ENCODE peak calls at places on chromosomes 2 and 18, in four cellular contexts. Q, M, A and X are unnamed samples.

GRCh38 chr2:109447811-109448210 is 166.0 kb downstream of the SEPTIN10 start:
- DNase-seq in Q (no peak), M (no peak), A (no peak), X (no peak)

GRCh38 chr2:238424313-238424700 is 2.4 kb upstream of the ASB1 start:
- DNase-seq in Q (no peak), M (no peak), A (no peak), X (no peak)

GRCh38 chr2:24313744-24314632 is 46.3 kb downstream of the ITSN2 start:
- DNase-seq in Q (no peak), M (no peak), A (no peak), X (no peak)

GRCh38 chr2:140502951-140503630 is 1627.7 kb downstream of the LRP1B start:
- DNase-seq in Q (no peak), M (peak), A (no peak), X (no peak)

GRCh38 chr2:134139615-134140014 is 114.3 kb upstream of the MGAT5 start:
- DNase-seq in Q (no peak), M (no peak), A (no peak), X (no peak)

GRCh38 chr2:143482316-143482715 is 353.1 kb downstream of the ARHGAP15 start:
- DNase-seq in Q (no peak), M (no peak), A (no peak), X (no peak)

GRCh38 chr18:61554946-61555361 is 221.7 kb downstream of the CDH20 start:
- DNase-seq in Q (no peak), M (no peak), A (no peak), X (no peak)

GRCh38 chr2:28753043-28753683 is 1.5 kb downstream of the PPP1CB start:
- DNase-seq in Q (peak), M (peak), A (no peak), X (peak)

GRCh38 chr18:80022613-80023012 is 11.6 kb upstream of the RBFA start:
- DNase-seq in Q (peak), M (no peak), A (peak), X (no peak)

GRCh38 chr18:3663870-3664512 is 214.0 kb downstream of the TGIF1 start:
- DNase-seq in Q (no peak), M (no peak), A (no peak), X (no peak)

GRCh38 chr2:70160545-70160944 is 30.3 kb downstream of the C2orf42 start:
- DNase-seq in Q (no peak), M (no peak), A (no peak), X (no peak)

GRCh38 chr2:55992465-55992864 is 68.9 kb upstream of the EFEMP1 start:
- DNase-seq in Q (no peak), M (peak), A (no peak), X (no peak)

GRCh38 chr2:160028431-160029269 is 33.8 kb downstream of the PLA2R1 start:
- DNase-seq in Q (no peak), M (no peak), A (no peak), X (no peak)

GRCh38 chr2:85838181-85838580 is 50.6 kb downstream of the ST3GAL5 start:
- DNase-seq in Q (no peak), M (no peak), A (no peak), X (no peak)

GRCh38 chr2:225074919-225075681 is 32.8 kb upstream of the DOCK10 start:
- DNase-seq in Q (no peak), M (no peak), A (no peak), X (no peak)

GRCh38 chr18:49656098-49656591 is 94.3 kb downstream of the LIPG start:
- DNase-seq in Q (no peak), M (no peak), A (no peak), X (no peak)

GRCh38 chr2:149490296-149490695 is 97.3 kb downstream of the MMADHC start:
- DNase-seq in Q (no peak), M (no peak), A (no peak), X (no peak)

GRCh38 chr2:23944527-23944926 is 4.3 kb downstream of the UBXN2A start:
- DNase-seq in Q (no peak), M (no peak), A (no peak), X (no peak)

GRCh38 chr2:142545036-142545435 is 332.4 kb upstream of the KYNU start:
- DNase-seq in Q (no peak), M (no peak), A (no peak), X (no peak)

GRCh38 chr18:12679183-12679786 is 21.4 kb upstream of the SPIRE1 start:
- DNase-seq in Q (no peak), M (no peak), A (no peak), X (no peak)

GRCh38 chr2:602571-603366 is 74.4 kb downstream of the TMEM18 start:
- DNase-seq in Q (no peak), M (no peak), A (no peak), X (no peak)

GRCh38 chr2:186592137-186592875 is 2.5 kb downstream of the ITGAV start:
- DNase-seq in Q (no peak), M (no peak), A (no peak), X (no peak)

GRCh38 chr2:239061824-239062560 is 214.1 kb downstream of the TWIST2 start:
- DNase-seq in Q (no peak), M (no peak), A (peak), X (no peak)

GRCh38 chr2:3526871-3527270 is 7.5 kb upstream of the ADI1 start:
- DNase-seq in Q (no peak), M (no peak), A (no peak), X (no peak)